ENCODE peak calls at places on chromosome 3, in seven cellular contexts. F is fibroblast of pulmonary artery, E is thoracic aorta, S is NCI-H1092 treated with DMSO at 0.1 percent for 48 hours, V is Right ventricle myocardium inferior, Q is GM23248, I is RWPE1. O is an unnamed sample.

GRCh38 chr3:37906734-37907282 is 45.1 kb downstream of the CTDSPL start:
- DNase-seq in V (no peak), Q (no peak), F (no peak), E (no peak), I (no peak), S (no peak), O (no peak)

GRCh38 chr3:44969779-44970178 is 6.2 kb downstream of the ZDHHC3 start:
- DNase-seq in Q (no peak), S (no peak), E (no peak), I (no peak), V (no peak), F (no peak), O (no peak)

GRCh38 chr3:161854232-161854771 is 357.7 kb downstream of the OTOL1 start:
- DNase-seq in S (no peak), V (no peak), F (peak), I (peak), Q (peak), E (no peak), O (peak)

GRCh38 chr3:3772920-3773319 is 26.3 kb upstream of the LRRN1 start:
- DNase-seq in S (no peak), E (no peak), F (no peak), I (no peak), V (no peak), Q (no peak), O (no peak)

GRCh38 chr3:58296269-58296668 is 9.8 kb upstream of the RPP14 start:
- DNase-seq in V (no peak), S (no peak), Q (no peak), E (no peak), F (no peak), I (no peak), O (no peak)

GRCh38 chr3:56874269-56874668 is 72.5 kb upstream of the ARHGEF3 start:
- DNase-seq in I (no peak), E (no peak), S (no peak), Q (no peak), V (no peak), F (no peak), O (no peak)

GRCh38 chr3:149454746-149455145 is 19.8 kb upstream of the TM4SF4 start:
- DNase-seq in E (no peak), Q (peak), F (peak), I (no peak), S (no peak), V (no peak), O (no peak)

GRCh38 chr3:133589503-133589902 is 16.0 kb downstream of the CDV3 start:
- DNase-seq in S (no peak), V (no peak), E (no peak), F (no peak), I (no peak), Q (peak), O (no peak)

GRCh38 chr3:120506076-120506827 is 55.5 kb upstream of the FSTL1 start:
- DNase-seq in S (peak), F (no peak), I (no peak), E (no peak), V (no peak), Q (peak), O (no peak)

GRCh38 chr3:179194931-179195330 is 46.8 kb downstream of the PIK3CA start:
- DNase-seq in F (no peak), Q (no peak), I (no peak), E (no peak), V (no peak), S (no peak), O (no peak)

GRCh38 chr3:120018299-120018698 is 75.9 kb downstream of the GSK3B start:
- DNase-seq in Q (no peak), S (no peak), V (no peak), F (no peak), I (no peak), E (no peak), O (no peak)